ENCODE peak calls at places on chromosomes 1 and 21, in ten cellular contexts. U is NCI-H1694, I is SHP77, W is lung, O is iPS-NIHi11, Z is colonic mucosa, R is NCI-H1105, D is caudate nucleus, H is RPMI8226, M is MV-4-11. S is an unnamed sample.

GRCh38 chr1:93567255-93567918 is 114.2 kb downstream of the BCAR3 start:
- DNase-seq in U (no peak), I (no peak), W (no peak), O (no peak), Z (no peak), R (no peak), D (no peak), H (no peak), M (peak), S (peak)

GRCh38 chr1:1847061-1847460 is 43.8 kb downstream of the GNB1 start:
- DNase-seq in U (no peak), I (no peak), W (no peak), O (no peak), Z (peak), R (no peak), D (no peak), H (no peak), M (no peak), S (no peak)

GRCh38 chr1:47865881-47866535 is 131.2 kb downstream of the TRABD2B start:
- DNase-seq in U (no peak), I (no peak), W (no peak), O (no peak), Z (peak), R (no peak), D (no peak), H (no peak), M (no peak), S (no peak)

GRCh38 chr1:151579436-151580225 is 32.2 kb upstream of the SNX27 start:
- DNase-seq in U (no peak), I (no peak), W (no peak), O (no peak), Z (no peak), R (no peak), D (no peak), H (no peak), M (no peak), S (no peak)

GRCh38 chr1:109595540-109595939 is 23.9 kb downstream of the GNAT2 start:
- DNase-seq in U (no peak), I (no peak), W (no peak), O (no peak), Z (no peak), R (no peak), D (no peak), H (no peak), M (no peak), S (no peak)

GRCh38 chr1:200112308-200112707 is 84.8 kb downstream of the NR5A2 start:
- DNase-seq in U (no peak), I (no peak), W (no peak), O (no peak), Z (no peak), R (no peak), D (no peak), H (no peak), M (no peak), S (no peak)

GRCh38 chr1:94332952-94333351 is 85.2 kb upstream of the ABCD3 start:
- DNase-seq in U (no peak), I (peak), W (no peak), O (no peak), Z (no peak), R (no peak), D (no peak), H (no peak), M (no peak), S (no peak)

GRCh38 chr1:47449702-47450552 is 12.1 kb downstream of the FOXD2 start:
- DNase-seq in U (no peak), I (no peak), W (peak), O (peak), Z (peak), R (no peak), D (no peak), H (peak), M (no peak), S (no peak)

GRCh38 chr1:241934181-241934815 is 23.3 kb upstream of the BECN2 start:
- DNase-seq in U (no peak), I (peak), W (no peak), O (peak), Z (no peak), R (no peak), D (no peak), H (peak), M (no peak), S (no peak)

GRCh38 chr1:155093938-155094621 is 15.4 kb downstream of the EFNA3 start:
- DNase-seq in U (peak), I (peak), W (no peak), O (peak), Z (peak), R (peak), D (peak), H (peak), M (peak), S (peak)

GRCh38 chr1:27436204-27437159 is 44.1 kb downstream of the GPR3 start:
- DNase-seq in U (no peak), I (no peak), W (no peak), O (no peak), Z (peak), R (no peak), D (no peak), H (peak), M (peak), S (no peak)

GRCh38 chr1:56450004-56450666 is 129.2 kb downstream of the PLPP3 start:
- DNase-seq in U (no peak), I (no peak), W (no peak), O (peak), Z (no peak), R (no peak), D (no peak), H (no peak), M (no peak), S (no peak)

GRCh38 chr1:230136453-230137327 is 69.7 kb downstream of the GALNT2 start:
- DNase-seq in U (no peak), I (no peak), W (no peak), O (no peak), Z (no peak), R (no peak), D (no peak), H (no peak), M (no peak), S (no peak)

GRCh38 chr1:168195199-168196135 is 16.7 kb downstream of the TIPRL start:
- DNase-seq in U (no peak), I (no peak), W (no peak), O (no peak), Z (no peak), R (no peak), D (no peak), H (no peak), M (no peak), S (no peak)

GRCh38 chr1:228166170-228166936 is 749 bp downstream of the IBA57 start:
- DNase-seq in U (peak), I (peak), W (peak), O (peak), Z (peak), R (peak), D (peak), H (peak), M (peak), S (no peak)

GRCh38 chr21:25370311-25370744 is 237.0 kb downstream of the MRPL39 start:
- DNase-seq in U (no peak), I (no peak), W (no peak), O (no peak), Z (no peak), R (no peak), D (no peak), H (no peak), M (peak), S (no peak)

GRCh38 chr1:238029126-238029525 is 138.4 kb upstream of the ZP4 start:
- DNase-seq in U (no peak), I (no peak), W (no peak), O (no peak), Z (no peak), R (no peak), D (no peak), H (no peak), M (no peak), S (no peak)

GRCh38 chr1:101107496-101108115 is 82.0 kb upstream of the DPH5 start:
- DNase-seq in U (no peak), I (no peak), W (no peak), O (no peak), Z (no peak), R (no peak), D (no peak), H (no peak), M (no peak), S (no peak)

GRCh38 chr1:43062527-43063080 is 103.9 kb upstream of the SLC2A1 start:
- DNase-seq in U (peak), I (no peak), W (no peak), O (no peak), Z (no peak), R (no peak), D (no peak), H (no peak), M (no peak), S (no peak)

GRCh38 chr1:205324781-205325180 is 3.2 kb upstream of the NUAK2 start:
- DNase-seq in U (no peak), I (no peak), W (no peak), O (no peak), Z (no peak), R (no peak), D (no peak), H (no peak), M (no peak), S (no peak)

GRCh38 chr1:58896211-58897183 is 112.7 kb upstream of the JUN start:
- DNase-seq in U (no peak), I (no peak), W (peak), O (peak), Z (peak), R (no peak), D (no peak), H (peak), M (peak), S (no peak)

GRCh38 chr1:32939655-32940371 is 24.8 kb downstream of the RNF19B start:
- DNase-seq in U (no peak), I (no peak), W (peak), O (no peak), Z (peak), R (no peak), D (no peak), H (peak), M (peak), S (no peak)

GRCh38 chr1:113756461-113756860 is 2.8 kb downstream of the PHTF1 start:
- DNase-seq in U (no peak), I (no peak), W (no peak), O (no peak), Z (no peak), R (no peak), D (no peak), H (no peak), M (no peak), S (no peak)

GRCh38 chr21:19228241-19228640 is 824.7 kb upstream of the TMPRSS15 start:
- DNase-seq in U (no peak), I (no peak), W (no peak), O (no peak), Z (no peak), R (peak), D (no peak), H (no peak), M (no peak), S (no peak)

GRCh38 chr21:36708512-36709029 is 9.7 kb downstream of the SIM2 start:
- DNase-seq in U (no peak), I (no peak), W (no peak), O (no peak), Z (no peak), R (no peak), D (no peak), H (no peak), M (no peak), S (no peak)